ENCODE peak calls at places on chromosomes 4 and X, in five cellular contexts. Y is H1, K is GM12878, U is K562, C is HepG2. Q is an unnamed sample.

GRCh38 chrX:118977424-118977823 is 3.0 kb downstream of the LONRF3 start:
- DNase-seq in Y (no peak), K (no peak), U (no peak), C (no peak), Q (no peak)

GRCh38 chr4:139866270-139866962 is 200.8 kb downstream of the MGST2 start:
- DNase-seq in Y (no peak), K (no peak), U (no peak), C (no peak), Q (no peak)

GRCh38 chrX:84123585-84123984 is 64.4 kb downstream of the RPS6KA6 start:
- DNase-seq in Y (no peak), K (no peak), U (no peak), C (no peak), Q (no peak)

GRCh38 chr4:74631338-74631737 is 163.0 kb downstream of the BTC start:
- DNase-seq in Y (no peak), K (no peak), U (no peak), C (no peak), Q (no peak)

GRCh38 chr4:64718091-64718490 is 308.8 kb upstream of the TECRL start:
- DNase-seq in Y (no peak), K (no peak), U (no peak), C (no peak), Q (no peak)

GRCh38 chrX:73214366-73215094 is at the start of gene NAP1L2:
- DNase-seq in Y (peak), K (no peak), U (no peak), C (no peak), Q (peak)

GRCh38 chrX:104310084-104310483 is 55.4 kb upstream of the ESX1 start:
- DNase-seq in Y (no peak), K (no peak), U (no peak), C (no peak), Q (no peak)

GRCh38 chr4:25002679-25003078 is 28.1 kb downstream of the LGI2 start:
- DNase-seq in Y (no peak), K (no peak), U (no peak), C (no peak), Q (no peak)

GRCh38 chr4:165994706-165995105 is 121.7 kb downstream of the TLL1 start:
- DNase-seq in Y (no peak), K (no peak), U (no peak), C (no peak), Q (no peak)

GRCh38 chrX:1212532-1212931 is at the start of gene CRLF2:
- DNase-seq in Y (no peak), K (peak), U (no peak), C (no peak), Q (no peak)

GRCh38 chrX:23694606-23695005 is 27.3 kb downstream of the PRDX4 start:
- DNase-seq in Y (no peak), K (peak), U (peak), C (peak), Q (peak)

GRCh38 chr4:176792348-176793059 is at the start of gene VEGFC:
- DNase-seq in Y (peak), K (no peak), U (no peak), C (peak), Q (peak)

GRCh38 chrX:10017866-10018265 is 50.7 kb downstream of the CLDN34 start:
- DNase-seq in Y (no peak), K (no peak), U (no peak), C (peak), Q (no peak)

GRCh38 chrX:10022273-10022541 is 55.0 kb downstream of the CLDN34 start:
- DNase-seq in Y (no peak), K (no peak), U (no peak), C (no peak), Q (no peak)

GRCh38 chrX:10022580-10023245 is 55.6 kb downstream of the CLDN34 start:
- DNase-seq in Y (no peak), K (no peak), U (no peak), C (no peak), Q (no peak)

GRCh38 chrX:10023821-10024220 is 56.7 kb downstream of the CLDN34 start:
- DNase-seq in Y (no peak), K (no peak), U (no peak), C (no peak), Q (no peak)

DNA sequence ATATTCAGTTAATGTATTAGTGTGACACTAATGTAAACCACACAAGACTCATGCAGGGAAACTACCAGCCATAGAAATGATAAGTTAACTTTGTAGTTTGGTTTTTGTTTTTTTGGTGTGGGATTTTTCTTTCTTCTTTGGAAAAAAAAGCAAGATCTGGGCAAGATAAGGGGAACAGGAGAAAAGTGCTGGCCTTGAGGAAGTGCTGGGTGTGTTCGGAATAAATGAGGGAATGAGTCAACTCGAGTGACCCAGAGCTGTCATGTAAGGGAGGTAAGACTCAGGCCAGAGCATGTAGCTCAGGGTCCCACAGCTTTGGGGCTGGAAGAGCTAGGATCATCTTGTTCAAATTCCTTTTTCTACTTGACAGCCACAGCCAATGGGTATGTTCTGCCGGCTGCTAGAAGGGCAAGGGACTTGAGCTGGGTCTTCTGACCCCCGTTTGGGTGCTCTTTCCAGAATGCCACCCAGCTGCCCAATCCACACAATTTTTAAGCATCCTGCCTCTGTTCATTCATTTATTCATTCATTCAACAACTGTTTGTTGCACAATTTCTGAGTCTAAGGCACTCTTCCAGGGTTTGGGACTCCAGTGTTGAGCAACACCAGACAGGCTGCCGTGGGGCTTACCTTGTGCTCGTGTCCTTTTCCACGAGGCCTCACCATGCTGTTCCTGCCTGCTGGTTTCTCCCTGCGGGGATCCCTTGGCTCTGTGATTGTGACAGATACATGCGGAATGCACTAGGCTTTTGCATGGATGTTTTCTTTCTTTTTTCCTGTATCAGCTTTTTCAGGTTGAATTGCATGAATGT is 54.5 kb downstream of the CLDN34 start:
- DNase-seq in Y (no peak), K (no peak), U (no peak), C (no peak), Q (no peak)
- TF ChIP-seq ATF2 in Y (no peak), K (no peak), U (no peak), C (no peak), Q (no peak)

DNA sequence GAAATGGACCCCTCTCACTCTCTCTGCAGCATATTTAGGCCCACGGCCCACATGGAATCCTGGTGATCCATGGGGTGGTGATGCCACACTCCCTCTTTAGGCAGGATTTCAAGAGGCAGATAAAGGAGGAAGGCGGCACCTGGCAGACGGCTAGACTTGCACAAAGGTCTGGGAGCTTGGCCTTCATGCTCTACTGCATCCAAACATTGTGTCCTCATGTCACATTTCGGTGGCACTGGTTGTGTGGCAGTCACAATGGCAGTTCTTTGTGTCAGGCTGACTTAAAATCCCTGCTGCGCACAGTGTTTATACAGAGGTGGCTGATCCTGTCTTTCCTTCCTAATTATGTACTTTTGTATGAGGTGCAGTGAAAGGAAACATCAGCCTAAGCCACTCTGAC is 147.3 kb downstream of the STK32B start:
- DNase-seq in Y (no peak), K (no peak), U (no peak), C (no peak), Q (no peak)
- TF ChIP-seq ATF2 in Y (no peak), K (no peak), U (no peak), C (no peak), Q (no peak)

DNA sequence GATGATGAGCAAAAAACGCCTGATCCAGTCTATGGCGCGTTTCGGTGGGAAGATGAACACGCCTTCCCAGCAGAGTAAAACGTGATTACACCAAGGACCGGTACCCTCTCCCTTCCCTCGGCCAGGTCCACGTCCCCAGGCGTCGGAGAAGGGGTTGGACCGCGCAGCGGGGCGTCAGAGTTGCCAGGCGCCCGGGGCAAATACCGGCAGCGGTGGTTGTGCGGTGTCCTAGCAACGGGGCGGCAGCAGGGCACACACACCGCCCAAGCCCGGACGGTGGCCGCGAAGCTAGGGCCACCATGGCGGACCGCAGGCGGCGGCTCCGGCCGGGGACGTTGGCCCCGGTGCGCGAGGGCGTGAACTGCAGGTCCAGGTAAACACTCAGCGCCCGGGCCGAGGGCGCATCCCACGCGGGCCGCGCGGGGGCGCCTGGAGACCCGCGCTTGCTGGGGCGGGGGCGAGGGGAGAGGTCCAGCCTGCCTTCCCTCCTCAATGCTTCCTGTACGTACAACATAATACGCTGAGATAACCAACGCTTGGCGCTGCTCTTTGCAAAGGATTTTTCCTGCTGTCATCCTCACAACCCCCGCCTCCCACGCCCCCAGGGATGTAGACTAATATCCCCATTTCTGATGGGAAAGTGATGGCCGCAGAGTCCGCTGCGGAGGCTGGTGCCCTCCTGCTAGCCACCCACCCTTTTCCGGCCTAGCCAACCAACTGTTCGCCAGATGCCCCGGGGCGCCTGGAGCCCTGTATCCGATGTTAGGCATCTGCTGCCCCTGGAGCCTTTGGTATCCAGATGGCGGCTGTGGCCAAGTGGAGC is at the start of gene FAM47E:
- DNase-seq in Y (peak), K (no peak), U (peak), C (peak), Q (peak)
- TF ChIP-seq ATF2 in Y (no peak), K (no peak), U (no peak), C (no peak), Q (no peak)

GRCh38 chr4:40682298-40683101 is 52.8 kb upstream of the RBM47 start:
- DNase-seq in Y (no peak), K (no peak), U (no peak), C (no peak), Q (no peak)
- TF ChIP-seq ATF2 in Y (no peak), K (no peak), U (no peak), C (no peak), Q (no peak)

Q was measured in WTC11.